ENCODE peak calls at places on chromosomes 4 and X, in five cellular contexts. I, X, E, Q and C are unnamed samples. For H3K36me3, the result is how much of the 10 kb centered on the place peaks cover.

GRCh38 chrX:119942831-119943184 is 743 bp downstream of the NKAP start:
- DNase-seq in I (no peak), X (no peak), E (no peak), Q (no peak), C (no peak)

GRCh38 chrX:119189115-119189514 is 47.0 kb upstream of the PGRMC1 start:
- DNase-seq in I (no peak), X (peak), E (no peak), Q (no peak), C (no peak)

GRCh38 chr4:148787831-148788477 is 345.7 kb upstream of the NR3C2 start:
- DNase-seq in I (no peak), X (peak), E (no peak), Q (no peak), C (no peak)

GRCh38 chrX:154495472-154495922 is 5.1 kb upstream of the SLC10A3 start:
- DNase-seq in I (no peak), X (no peak), E (no peak), Q (no peak), C (no peak)

GRCh38 chrX:136933617-136934145 is 53.2 kb upstream of the RBMX start:
- DNase-seq in I (no peak), X (no peak), E (no peak), Q (no peak), C (no peak)

GRCh38 chr4:120801171-120801758 is 121.3 kb downstream of the PRDM5 start:
- DNase-seq in I (no peak), X (no peak), E (peak), Q (peak), C (no peak)

GRCh38 chrX:152833378-152833777 is 2.5 kb downstream of the NSDHL start:
- DNase-seq in I (no peak), X (no peak), E (no peak), Q (no peak), C (no peak)

GRCh38 chr4:77172336-77172735 is 15.3 kb downstream of the CCNG2 start:
- DNase-seq in I (no peak), X (no peak), E (no peak), Q (no peak), C (no peak)

GRCh38 chr4:158835456-158836369 is 66.9 kb downstream of the FNIP2 start:
- DNase-seq in I (no peak), X (no peak), E (no peak), Q (no peak), C (no peak)

GRCh38 chr4:86934147-86934771 is 552 bp upstream of the AFF1 start:
- DNase-seq in I (no peak), X (peak), E (no peak), Q (no peak), C (no peak)

GRCh38 chr4:94451669-94452475 is at the start of gene PDLIM5:
- DNase-seq in I (peak), X (peak), E (peak), Q (peak), C (peak)

GRCh38 chrX:39211501-39211900 is 410.2 kb downstream of the MID1IP1 start:
- DNase-seq in I (no peak), X (no peak), E (no peak), Q (no peak), C (no peak)

GRCh38 chr4:152363086-152363485 is 172.8 kb downstream of the FBXW7 start:
- DNase-seq in I (no peak), X (no peak), E (no peak), Q (no peak), C (no peak)

GRCh38 chr4:180617203-180617602 is 1626.0 kb upstream of the TENM3 start:
- DNase-seq in I (no peak), X (peak), E (no peak), Q (no peak), C (no peak)

GRCh38 chrX:17374619-17375360 is at the start of gene NHS:
- DNase-seq in I (no peak), X (peak), E (peak), Q (peak), C (peak)

GRCh38 chr4:186485621-186486062 is 69.7 kb downstream of the MTNR1A start:
- DNase-seq in I (no peak), X (no peak), E (no peak), Q (peak), C (peak)

GRCh38 chrX:40050532-40050931 is 47.2 kb downstream of the BCOR start:
- DNase-seq in I (no peak), X (no peak), E (no peak), Q (no peak), C (no peak)

GRCh38 chr4:156377036-156377700 is 423.5 kb upstream of the CTSO start:
- DNase-seq in I (no peak), X (no peak), E (no peak), Q (no peak), C (no peak)

GRCh38 chr4:20251796-20252655 is at the start of gene SLIT2:
- DNase-seq in I (no peak), X (peak), E (peak), Q (peak), C (peak)

GRCh38 chr4:26321326-26322276 is 787 bp downstream of the RBPJ start:
- DNase-seq in I (no peak), X (peak), E (no peak), Q (peak), C (peak)

GRCh38 chr4:1072830-1073446 is 40.4 kb downstream of the RNF212 start:
- DNase-seq in I (no peak), X (peak), E (peak), Q (peak), C (peak)

GRCh38 chr4:20028694-20029093 is 223.0 kb upstream of the SLIT2 start:
- DNase-seq in I (no peak), X (no peak), E (no peak), Q (no peak), C (no peak)

GRCh38 chr4:52376107-52376704 is 282.9 kb downstream of the USP46 start:
- DNase-seq in I (no peak), X (peak), E (no peak), Q (no peak), C (no peak)

GRCh38 chr4:145043306-145043705 is 54.7 kb downstream of the ANAPC10 start:
- DNase-seq in I (no peak), X (no peak), E (no peak), Q (no peak), C (no peak)

GRCh38 chrX:140440891-140441290 is 64.0 kb downstream of the SOX3 start:
- DNase-seq in I (no peak), X (peak), E (no peak), Q (no peak), C (no peak)

GRCh38 chrX:70132244-70132643 is 1.0 kb upstream of the IGBP1 start:
- DNase-seq in I (no peak), X (no peak), E (no peak), Q (no peak), C (no peak)

GRCh38 chr4:107913283-107913899 is 18.0 kb upstream of the CYP2U1 start:
- DNase-seq in I (no peak), X (peak), E (no peak), Q (no peak), C (no peak)

GRCh38 chrX:37468111-37468739 is 103.2 kb upstream of the LANCL3 start:
- DNase-seq in I (no peak), X (peak), E (no peak), Q (no peak), C (no peak)

GRCh38 chrX:110477593-110478228 is 119.1 kb downstream of the RTL9 start:
- DNase-seq in I (no peak), X (no peak), E (no peak), Q (no peak), C (peak)

GRCh38 chr4:38060829-38061431 is 100.7 kb downstream of the PTTG2 start:
- DNase-seq in I (no peak), X (no peak), E (no peak), Q (no peak), C (no peak)

GRCh38 chr4:143335979-143336827 is 473 bp upstream of the GAB1 start:
- DNase-seq in I (peak), X (peak), E (peak), Q (peak), C (peak)

GRCh38 chr4:152894673-152895072 is 41.5 kb upstream of the FHDC1 start:
- DNase-seq in I (no peak), X (no peak), E (no peak), Q (no peak), C (no peak)

GRCh38 chr4:145216532-145216931 is 36.1 kb upstream of the OTUD4 start:
- DNase-seq in I (no peak), X (peak), E (no peak), Q (no peak), C (no peak)

GRCh38 chrX:72466493-72466892 is 106.2 kb downstream of the HDAC8 start:
- DNase-seq in I (no peak), X (no peak), E (no peak), Q (no peak), C (no peak)

GRCh38 chrX:72467171-72467570 is 105.5 kb downstream of the HDAC8 start:
- DNase-seq in I (no peak), X (no peak), E (no peak), Q (no peak), C (no peak)

GRCh38 chrX:72470111-72470510 is 102.5 kb downstream of the HDAC8 start:
- DNase-seq in I (no peak), X (no peak), E (no peak), Q (no peak), C (no peak)

GRCh38 chrX:72468607-72469006 is 104.0 kb downstream of the HDAC8 start:
- DNase-seq in I (no peak), X (no peak), E (no peak), Q (no peak), C (no peak)

GRCh38 chrX:72470593-72471310 is 101.9 kb downstream of the HDAC8 start:
- DNase-seq in I (no peak), X (no peak), E (no peak), Q (no peak), C (no peak)
- H3K27ac ChIP-seq in I (no peak), X (no peak), E (no peak), Q (no peak), C (no peak)

DNA sequence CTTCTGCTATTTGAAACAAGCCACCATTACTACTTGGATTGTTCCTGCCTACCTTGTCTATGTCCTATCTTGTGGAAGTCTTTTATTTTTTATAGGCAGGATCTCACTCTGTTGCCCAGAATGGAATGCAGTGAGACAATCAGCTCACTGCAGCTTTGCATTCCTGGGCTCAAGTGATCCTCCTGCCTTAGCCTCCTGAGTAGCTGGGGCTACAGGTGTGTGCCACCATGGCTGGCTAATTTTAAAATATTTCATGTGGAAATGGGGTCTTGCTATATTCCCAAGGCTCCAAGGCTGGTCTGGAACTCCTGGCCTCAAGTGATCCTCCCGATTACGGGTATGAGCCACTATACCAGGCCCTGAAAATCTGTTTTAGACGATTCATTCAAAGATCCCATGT is 7.6 kb downstream of the RPS3A start:
- DNase-seq in I (no peak), X (no peak), E (no peak), Q (no peak), C (no peak)
- H3K36me3 ChIP-seq in I (under half), X (under half), E (half or more), Q (under half), C (under half)

GRCh38 chr4:40403079-40403478 is 67.9 kb downstream of the CHRNA9 start:
- DNase-seq in I (no peak), X (no peak), E (no peak), Q (no peak), C (peak)
- H3K27ac ChIP-seq in I (peak), X (no peak), E (no peak), Q (no peak), C (peak)

GRCh38 chr4:139337612-139338011 is 35.3 kb upstream of the NDUFC1 start:
- DNase-seq in I (no peak), X (no peak), E (no peak), Q (no peak), C (no peak)
- H3K36me3 ChIP-seq in I (under half), X (under half), E (under half), Q (under half), C (under half)

GRCh38 chr4:8099981-8100464 is 58.6 kb downstream of the ABLIM2 start:
- DNase-seq in I (no peak), X (no peak), E (no peak), Q (no peak), C (no peak)

GRCh38 chr4:8102831-8103230 is 55.8 kb downstream of the ABLIM2 start:
- DNase-seq in I (no peak), X (no peak), E (no peak), Q (no peak), C (no peak)

GRCh38 chr4:8101213-8101781 is 57.3 kb downstream of the ABLIM2 start:
- DNase-seq in I (no peak), X (no peak), E (no peak), Q (no peak), C (peak)

GRCh38 chr4:8101796-8102355 is 56.7 kb downstream of the ABLIM2 start:
- DNase-seq in I (no peak), X (no peak), E (no peak), Q (no peak), C (no peak)

GRCh38 chr4:8100696-8101095 is 57.9 kb downstream of the ABLIM2 start:
- DNase-seq in I (no peak), X (no peak), E (no peak), Q (no peak), C (no peak)
- H3K27ac ChIP-seq in I (no peak), X (no peak), E (peak), Q (no peak), C (no peak)

GRCh38 chr4:76120199-76120598 is 28.0 kb downstream of the NUP54 start:
- DNase-seq in I (no peak), X (no peak), E (no peak), Q (no peak), C (no peak)
- H3K36me3 ChIP-seq in I (under half), X (half or more), E (half or more), Q (under half), C (under half)

GRCh38 chr4:101178731-101179130 is 168.6 kb downstream of the PPP3CA start:
- DNase-seq in I (no peak), X (no peak), E (no peak), Q (no peak), C (no peak)

GRCh38 chr4:101171747-101172146 is 175.6 kb downstream of the PPP3CA start:
- DNase-seq in I (no peak), X (no peak), E (no peak), Q (no peak), C (no peak)

GRCh38 chr4:101174679-101175078 is 172.6 kb downstream of the PPP3CA start:
- DNase-seq in I (no peak), X (no peak), E (no peak), Q (no peak), C (no peak)

GRCh38 chr4:101177146-101177545 is 170.2 kb downstream of the PPP3CA start:
- DNase-seq in I (no peak), X (no peak), E (no peak), Q (no peak), C (no peak)

GRCh38 chr4:101175896-101176676 is 171.2 kb downstream of the PPP3CA start:
- DNase-seq in I (no peak), X (peak), E (no peak), Q (no peak), C (peak)
- H3K27ac ChIP-seq in I (no peak), X (no peak), E (no peak), Q (no peak), C (no peak)